ENCODE peak calls at places on chromosome 3, in five cellular contexts. Q, M, N, U and K are unnamed samples.
A peak's percentile ranks its signal among the peaks of the same experiment; 100 is the strongest.

GRCh38 chr3:143060906-143061305 is 58.7 kb upstream of the CHST2 start:
- DNase-seq in Q (no peak), M (no peak), N (no peak), U (no peak), K (peak; percentile 52)

GRCh38 chr3:5190147-5190791 is 2.8 kb downstream of the EDEM1 start:
- DNase-seq in Q (no peak), M (no peak), N (no peak), U (no peak), K (no peak)

GRCh38 chr3:53120336-53120735 is 9.9 kb downstream of the RFT1 start:
- DNase-seq in Q (no peak), M (no peak), N (no peak), U (no peak), K (no peak)

GRCh38 chr3:180447156-180447555 is 154.8 kb upstream of the TTC14 start:
- DNase-seq in Q (peak; percentile 58), M (no peak), N (no peak), U (no peak), K (peak; percentile 62)

GRCh38 chr3:119783255-119783654 is 1.4 kb downstream of the NR1I2 start:
- DNase-seq in Q (no peak), M (no peak), N (no peak), U (no peak), K (no peak)

GRCh38 chr3:28859897-28860296 is 421.0 kb upstream of the RBMS3 start:
- DNase-seq in Q (no peak), M (no peak), N (no peak), U (no peak), K (no peak)

GRCh38 chr3:28576590-28577220 is 228.1 kb upstream of the AZI2 start:
- DNase-seq in Q (no peak), M (no peak), N (no peak), U (no peak), K (no peak)

GRCh38 chr3:46208167-46208704 is at the start of gene CCR1:
- DNase-seq in Q (peak; percentile 78), M (peak; percentile 10), N (peak; percentile 65), U (peak; percentile 45), K (peak; percentile 46)

GRCh38 chr3:173044998-173045397 is 96.0 kb downstream of the SPATA16 start:
- DNase-seq in Q (no peak), M (no peak), N (no peak), U (no peak), K (no peak)

GRCh38 chr3:115494826-115495225 is 128.5 kb upstream of the GAP43 start:
- DNase-seq in Q (no peak), M (no peak), N (no peak), U (no peak), K (no peak)

GRCh38 chr3:161939919-161940693 is 443.5 kb downstream of the OTOL1 start:
- DNase-seq in Q (no peak), M (no peak), N (no peak), U (no peak), K (no peak)

GRCh38 chr3:49785565-49786356 is 581 bp downstream of the IP6K1 start:
- DNase-seq in Q (peak; percentile 25), M (peak; percentile 28), N (peak; percentile 52), U (no peak), K (peak; percentile 44)

GRCh38 chr3:58630081-58630709 is 36.4 kb downstream of the FAM3D start:
- DNase-seq in Q (peak; percentile 83), M (peak; percentile 57), N (peak; percentile 82), U (peak; percentile 29), K (peak; percentile 43)

GRCh38 chr3:76096836-76097587 is 311.7 kb upstream of the ZNF717 start:
- DNase-seq in Q (no peak), M (peak; percentile 3), N (no peak), U (no peak), K (no peak)

GRCh38 chr3:8658326-8659212 is 14.0 kb upstream of the SSUH2 start:
- DNase-seq in Q (peak; percentile 75), M (peak; percentile 21), N (peak; percentile 91), U (no peak), K (no peak)

GRCh38 chr3:50345586-50345985 is at the start of gene ZMYND10:
- DNase-seq in Q (peak; percentile 76), M (peak; percentile 28), N (peak; percentile 66), U (no peak), K (peak; percentile 31)

GRCh38 chr3:189132125-189132744 is 39.5 kb upstream of the TPRG1 start:
- DNase-seq in Q (peak; percentile 92), M (peak; percentile 82), N (peak; percentile 63), U (peak; percentile 93), K (peak; percentile 84)

GRCh38 chr3:178982138-178982537 is 89.5 kb downstream of the ZMAT3 start:
- DNase-seq in Q (peak; percentile 28), M (peak; percentile 44), N (no peak), U (no peak), K (peak; percentile 73)

GRCh38 chr3:59809016-59809415 is 759.2 kb upstream of the CFAP20DC start:
- DNase-seq in Q (peak; percentile 69), M (peak; percentile 70), N (no peak), U (no peak), K (peak; percentile 8)

GRCh38 chr3:122183893-122184590 is 574 bp downstream of the CASR start:
- DNase-seq in Q (no peak), M (no peak), N (no peak), U (no peak), K (no peak)

GRCh38 chr3:132239587-132239986 is 77.6 kb upstream of the ACP3 start:
- DNase-seq in Q (no peak), M (no peak), N (no peak), U (no peak), K (no peak)

GRCh38 chr3:137304313-137305056 is 346.7 kb downstream of the IL20RB start:
- DNase-seq in Q (no peak), M (no peak), N (no peak), U (no peak), K (no peak)

GRCh38 chr3:115986555-115987207 is 363.4 kb downstream of the GAP43 start:
- DNase-seq in Q (peak; percentile 72), M (peak; percentile 34), N (peak; percentile 32), U (peak; percentile 62), K (peak; percentile 51)

GRCh38 chr3:132630612-132631011 is 29.0 kb downstream of the ACAD11 start:
- DNase-seq in Q (no peak), M (no peak), N (no peak), U (no peak), K (no peak)

GRCh38 chr3:100105536-100105935 is 8.8 kb downstream of the FILIP1L start:
- DNase-seq in Q (no peak), M (peak; percentile 39), N (no peak), U (no peak), K (no peak)

GRCh38 chr3:136772709-136773108 is 20.5 kb upstream of the STAG1 start:
- DNase-seq in Q (peak; percentile 17), M (peak; percentile 53), N (no peak), U (no peak), K (peak; percentile 29)

GRCh38 chr3:123138819-123139517 is 62.8 kb upstream of the SEC22A start:
- DNase-seq in Q (no peak), M (no peak), N (peak; percentile 71), U (no peak), K (no peak)

GRCh38 chr3:31132132-31132769 is 237.8 kb upstream of the GADL1 start:
- DNase-seq in Q (peak; percentile 76), M (peak; percentile 53), N (peak; percentile 37), U (peak; percentile 54), K (peak; percentile 42)

GRCh38 chr3:10669490-10670048 is 146.5 kb upstream of the SLC6A11 start:
- DNase-seq in Q (no peak), M (no peak), N (peak; percentile 16), U (no peak), K (no peak)

GRCh38 chr3:46857485-46858341 is 5.5 kb downstream of the MYL3 start:
- DNase-seq in Q (no peak), M (no peak), N (no peak), U (no peak), K (no peak)

GRCh38 chr3:22979581-22979980 is 223.5 kb upstream of the UBE2E2 start:
- DNase-seq in Q (peak; percentile 12), M (no peak), N (no peak), U (no peak), K (peak; percentile 19)

GRCh38 chr3:107085261-107085660 is 292.0 kb upstream of the CCDC54 start:
- DNase-seq in Q (no peak), M (peak; percentile 54), N (no peak), U (no peak), K (no peak)

GRCh38 chr3:56874269-56874668 is 72.5 kb upstream of the ARHGEF3 start:
- DNase-seq in Q (no peak), M (no peak), N (no peak), U (no peak), K (no peak)

DNA sequence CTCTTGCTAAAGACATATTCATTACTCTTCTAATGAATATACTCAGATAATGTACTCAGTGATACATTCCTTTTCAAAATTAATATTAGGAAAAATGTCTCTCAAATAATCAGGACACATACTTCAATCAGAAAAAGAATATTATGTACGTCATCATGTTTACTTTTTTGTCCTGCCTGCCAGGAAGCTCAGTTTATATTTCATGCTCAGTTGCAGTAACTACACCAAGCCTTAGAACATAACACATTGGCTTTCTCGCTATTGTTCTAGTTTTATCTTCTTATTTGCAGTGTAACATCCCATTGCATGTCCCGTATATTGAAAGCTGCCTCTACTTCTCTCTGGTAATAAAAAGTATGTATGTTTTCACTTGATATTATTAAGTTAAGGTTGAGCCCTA is 181.5 kb upstream of the LPP start:
- DNase-seq in Q (no peak), M (no peak), N (no peak), U (no peak), K (no peak)
- H3K4me3 ChIP-seq in Q (no peak overlapping the region), M (no peak overlapping the region), N (no peak overlapping the region), U (no peak overlapping the region), K (no peak overlapping the region)

GRCh38 chr3:45123841-45124269 is 22.3 kb downstream of the CDCP1 start:
- DNase-seq in Q (peak; percentile 94), M (peak; percentile 91), N (peak; percentile 48), U (peak; percentile 88), K (peak; percentile 98)

GRCh38 chr3:45126730-45127129 is 19.4 kb downstream of the CDCP1 start:
- DNase-seq in Q (peak; percentile 78), M (no peak), N (no peak), U (no peak), K (peak; percentile 68)

GRCh38 chr3:45124379-45124778 is 21.8 kb downstream of the CDCP1 start:
- DNase-seq in Q (peak; percentile 94), M (peak; percentile 94), N (no peak), U (no peak), K (peak; percentile 90)

GRCh38 chr3:45125550-45126026 is 20.6 kb downstream of the CDCP1 start:
- DNase-seq in Q (peak; percentile 48), M (no peak), N (no peak), U (peak; percentile 88), K (peak; percentile 74)

DNA sequence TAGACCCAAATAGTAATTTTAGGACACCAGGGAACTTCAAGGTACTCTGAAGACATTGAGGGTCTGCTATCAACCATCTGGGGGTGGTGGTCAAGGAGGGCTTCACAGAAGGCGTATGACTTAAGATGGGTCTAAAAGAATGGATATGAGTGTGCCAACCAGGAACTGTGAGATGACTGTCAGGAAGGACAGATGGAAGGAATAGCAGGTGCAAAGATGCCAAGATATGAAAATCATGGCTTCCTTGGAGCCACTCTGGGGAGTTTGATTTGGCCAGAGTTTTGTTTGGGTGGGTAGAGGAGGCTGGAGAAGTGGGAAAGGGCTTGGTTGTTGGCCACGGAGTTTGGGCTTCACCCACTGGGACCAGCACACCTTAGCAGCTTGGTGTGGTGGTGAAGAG is 21.2 kb downstream of the CDCP1 start:
- DNase-seq in Q (no peak), M (no peak), N (no peak), U (no peak), K (no peak)
- H3K4me2 ChIP-seq in Q (peak overlapping the region; percentile 83), M (no peak overlapping the region), N (no peak overlapping the region), U (peak overlapping the region; percentile 72), K (peak overlapping the region; percentile 49)

GRCh38 chr3:128998532-128998931 is 2.6 kb upstream of the EFCC1 start:
- DNase-seq in Q (no peak), M (no peak), N (no peak), U (no peak), K (no peak)
- H3K4me3 ChIP-seq in Q (no peak overlapping the region), M (no peak overlapping the region), N (no peak overlapping the region), U (no peak overlapping the region), K (no peak overlapping the region)

GRCh38 chr3:127427666-127428065 is 139.8 kb upstream of the PRR20G start:
- DNase-seq in Q (no peak), M (no peak), N (no peak), U (no peak), K (peak; percentile 15)
- H3K4me2 ChIP-seq in Q (no peak overlapping the region), M (no peak overlapping the region), N (no peak overlapping the region), U (no peak overlapping the region), K (peak overlapping the region; percentile 53)